ENCODE peak calls at places on chromosome 19, in seven cellular contexts. A is left ventricle myocardium inferior, Y is fibroblast of the aortic adventitia, M is WERI-Rb-1, E is aorta, D is fibroblast of mammary gland, H is upper lobe of left lung. Z is an unnamed sample.

GRCh38 chr19:54201980-54202379 is 1.3 kb downstream of the RPS9 start:
- DNase-seq in A (no peak), Y (no peak), M (no peak), E (peak), D (no peak), H (no peak), Z (no peak)

GRCh38 chr19:4352701-4353121 is 9.3 kb downstream of the MPND start:
- DNase-seq in A (no peak), Y (peak), M (peak), E (peak), D (peak), H (no peak), Z (no peak)

GRCh38 chr19:7924241-7924640 is 1.7 kb downstream of the CTXN1 start:
- DNase-seq in A (no peak), Y (no peak), M (no peak), E (no peak), D (no peak), H (no peak), Z (no peak)

GRCh38 chr19:50315773-50316448 is 13.3 kb downstream of the KCNC3 start:
- DNase-seq in A (no peak), Y (no peak), M (peak), E (peak), D (no peak), H (no peak), Z (no peak)

GRCh38 chr19:18263324-18264215 is 10.7 kb downstream of the IQCN start:
- DNase-seq in A (no peak), Y (no peak), M (no peak), E (no peak), D (no peak), H (no peak), Z (no peak)

GRCh38 chr19:47760632-47760999 is 15.3 kb downstream of the NOP53 start:
- DNase-seq in A (no peak), Y (no peak), M (no peak), E (no peak), D (no peak), H (no peak), Z (no peak)

GRCh38 chr19:48558018-48558684 is 6.2 kb downstream of the SULT2B1 start:
- DNase-seq in A (no peak), Y (peak), M (no peak), E (no peak), D (peak), H (peak), Z (peak)

GRCh38 chr19:37654525-37654832 is 786 bp downstream of the ZFP30 start:
- DNase-seq in A (no peak), Y (peak), M (no peak), E (no peak), D (peak), H (no peak), Z (no peak)

GRCh38 chr19:31152906-31153305 is 196.3 kb downstream of the TSHZ3 start:
- DNase-seq in A (no peak), Y (no peak), M (no peak), E (no peak), D (peak), H (no peak), Z (no peak)

GRCh38 chr19:18896421-18896841 is 473 bp upstream of the CERS1 start:
- DNase-seq in A (no peak), Y (no peak), M (no peak), E (no peak), D (no peak), H (no peak), Z (no peak)

GRCh38 chr19:56933014-56933705 is 92.6 kb upstream of the PEG3 start:
- DNase-seq in A (no peak), Y (no peak), M (no peak), E (no peak), D (no peak), H (no peak), Z (no peak)

GRCh38 chr19:13808856-13809255 is 13.6 kb downstream of the ZSWIM4 start:
- DNase-seq in A (no peak), Y (no peak), M (no peak), E (no peak), D (no peak), H (no peak), Z (no peak)

GRCh38 chr19:31568724-31569123 is 219.5 kb upstream of the TSHZ3 start:
- DNase-seq in A (no peak), Y (no peak), M (no peak), E (no peak), D (no peak), H (no peak), Z (no peak)

GRCh38 chr19:41619018-41619571 is 7.8 kb downstream of the CEACAM4 start:
- DNase-seq in A (no peak), Y (no peak), M (no peak), E (no peak), D (no peak), H (no peak), Z (no peak)

GRCh38 chr19:11346104-11346940 is at the start of the genes CCDC159 and TMEM205:
- DNase-seq in A (peak), Y (peak), M (peak), E (peak), D (peak), H (peak), Z (peak)

GRCh38 chr19:1862424-1863307 is 713 bp downstream of the KLF16 start:
- DNase-seq in A (no peak), Y (no peak), M (no peak), E (peak), D (no peak), H (no peak), Z (peak)

GRCh38 chr19:20388826-20389225 is 176.8 kb downstream of the ZNF737 start:
- DNase-seq in A (no peak), Y (no peak), M (no peak), E (no peak), D (no peak), H (no peak), Z (no peak)

GRCh38 chr19:14081797-14082674 is 3.5 kb downstream of the C19orf67 start:
- DNase-seq in A (peak), Y (no peak), M (peak), E (peak), D (peak), H (no peak), Z (peak)

GRCh38 chr19:47735131-47735530 is 10.2 kb upstream of the NOP53 start:
- DNase-seq in A (no peak), Y (no peak), M (no peak), E (no peak), D (no peak), H (no peak), Z (no peak)

GRCh38 chr19:32316034-32316433 is 29.4 kb upstream of the ZNF507 start:
- DNase-seq in A (no peak), Y (no peak), M (no peak), E (no peak), D (no peak), H (no peak), Z (no peak)

GRCh38 chr19:53172892-53173291 is 14.0 kb upstream of the ZNF347 start:
- DNase-seq in A (no peak), Y (peak), M (no peak), E (no peak), D (peak), H (no peak), Z (no peak)

GRCh38 chr19:27746691-27747380 is 1466.1 kb downstream of the UQCRFS1 start:
- DNase-seq in A (peak), Y (peak), M (peak), E (no peak), D (peak), H (no peak), Z (no peak)

GRCh38 chr19:29645911-29646310 is 19.4 kb upstream of the PLEKHF1 start:
- DNase-seq in A (peak), Y (peak), M (no peak), E (no peak), D (peak), H (no peak), Z (no peak)

GRCh38 chr19:43640424-43640757 is 741 bp upstream of the CADM4 start:
- DNase-seq in A (no peak), Y (no peak), M (no peak), E (no peak), D (no peak), H (no peak), Z (no peak)
- H3K4me3 ChIP-seq in A (peak), Y (peak), M (peak), E (no peak), D (no peak), H (no peak), Z (peak)

GRCh38 chr19:5557691-5558090 is 10.1 kb downstream of the TINCR start:
- DNase-seq in A (no peak), Y (no peak), M (no peak), E (no peak), D (no peak), H (no peak), Z (no peak)
- H3K4me3 ChIP-seq in A (no peak), Y (no peak), M (no peak), E (no peak), D (no peak), H (no peak), Z (no peak)

GRCh38 chr19:39506944-39507714 is 7.8 kb upstream of the SELENOV start:
- DNase-seq in A (no peak), Y (peak), M (peak), E (no peak), D (peak), H (no peak), Z (no peak)
- H3K4me3 ChIP-seq in A (peak), Y (peak), M (peak), E (peak), D (peak), H (no peak), Z (no peak)

DNA sequence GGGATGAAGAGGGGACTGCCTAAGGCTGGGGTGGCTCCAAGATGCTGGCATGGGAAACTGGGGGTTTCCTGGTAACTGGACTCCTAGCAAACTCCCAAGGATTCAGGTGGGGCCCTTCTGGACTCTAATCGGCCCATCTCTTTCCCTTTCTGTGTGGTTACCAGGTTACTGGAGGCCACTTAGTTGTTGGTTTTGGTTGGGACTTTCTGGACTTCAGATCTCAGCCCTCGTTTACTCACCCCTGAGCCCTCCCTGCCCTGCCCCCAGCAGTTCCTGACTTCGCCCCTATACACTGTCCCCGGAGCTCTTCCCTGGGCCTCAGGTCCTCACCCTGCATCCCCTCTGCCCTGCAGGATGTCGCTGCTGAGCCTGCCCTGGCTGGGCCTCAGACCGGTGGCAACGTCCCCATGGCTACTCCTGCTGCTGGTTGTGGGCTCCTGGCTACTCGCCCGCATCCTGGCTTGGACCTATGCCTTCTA is 328 bp downstream of the CYP4F12 start:
- DNase-seq in A (peak), Y (no peak), M (no peak), E (no peak), D (no peak), H (no peak), Z (no peak)
- H3K4me3 ChIP-seq in A (peak), Y (no peak), M (no peak), E (no peak), D (no peak), H (no peak), Z (no peak)

DNA sequence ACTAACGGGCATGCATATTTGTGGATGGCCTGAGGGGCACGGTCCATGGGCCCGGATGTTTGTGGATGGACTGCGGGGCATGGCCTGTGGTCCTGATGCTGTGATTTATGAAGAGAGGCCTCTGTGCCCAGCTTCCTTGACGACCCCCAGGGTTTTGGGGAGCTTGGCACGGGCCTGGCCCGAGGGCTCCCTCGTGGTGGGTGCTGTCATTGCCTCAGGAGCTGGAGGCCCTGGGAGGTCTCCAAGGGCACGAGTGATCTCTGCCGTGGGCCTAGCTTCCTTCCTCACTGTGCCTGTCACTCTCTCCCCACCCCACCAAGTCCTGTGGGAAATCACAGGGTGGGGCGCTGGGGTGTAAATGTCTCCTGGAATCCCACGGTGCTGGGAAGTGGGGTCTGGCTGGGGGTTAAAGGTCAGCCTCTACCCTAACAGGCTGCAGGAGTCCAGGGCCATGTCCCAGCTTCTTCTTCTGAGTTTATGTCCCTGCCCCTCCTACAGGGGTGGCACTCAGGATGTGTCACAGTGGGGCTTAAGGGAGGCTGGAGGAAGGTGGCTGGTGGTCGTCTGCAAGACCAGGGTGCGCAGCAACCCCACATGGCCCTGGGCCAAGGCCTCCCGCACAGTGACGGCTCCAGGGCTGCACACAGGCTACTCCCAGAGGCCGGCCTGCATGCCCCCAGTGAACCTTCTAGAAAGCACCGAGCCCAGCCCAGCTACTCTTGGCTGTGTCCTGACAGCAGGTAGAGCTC is 27.6 kb upstream of the RANBP3 start:
- DNase-seq in A (no peak), Y (no peak), M (no peak), E (no peak), D (no peak), H (no peak), Z (no peak)
- H3K4me3 ChIP-seq in A (no peak), Y (no peak), M (no peak), E (no peak), D (no peak), H (no peak), Z (no peak)

DNA sequence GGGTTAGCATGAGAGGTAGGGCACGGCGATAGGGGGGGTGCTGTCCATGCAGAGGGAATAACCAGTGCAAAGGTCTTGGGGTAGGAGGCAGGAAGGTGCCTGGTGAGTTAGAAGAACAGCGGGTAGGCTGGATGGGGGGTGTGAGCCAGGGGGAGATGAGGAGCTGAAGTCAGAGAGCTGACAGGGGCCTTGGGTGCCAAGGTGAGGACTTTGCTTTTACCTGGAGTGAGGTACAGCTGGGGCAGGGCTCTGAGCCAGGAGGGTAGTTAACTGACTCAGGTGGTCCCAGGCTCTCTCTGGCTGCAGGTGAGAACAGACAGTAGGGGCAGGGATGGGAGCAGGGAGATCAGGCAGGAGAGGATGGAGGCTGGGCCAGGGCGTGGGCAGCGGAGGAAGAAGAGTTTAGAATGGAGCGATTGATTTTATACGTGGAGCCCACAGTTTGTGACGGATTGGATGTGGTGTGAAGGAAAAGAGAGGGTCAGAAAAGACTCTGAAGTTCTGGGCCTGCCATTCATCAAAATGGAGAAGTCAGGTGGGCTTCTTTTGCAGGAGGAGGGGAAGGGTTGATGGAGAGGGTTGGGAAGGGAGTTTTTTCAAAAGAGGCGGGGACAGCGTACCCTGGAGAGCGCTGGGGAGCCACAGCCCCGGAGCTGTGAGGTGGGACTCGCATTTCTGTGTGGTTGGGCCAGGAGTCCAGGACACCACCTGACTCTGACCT is 1.2 kb upstream of the GRAMD1A start:
- DNase-seq in A (no peak), Y (no peak), M (peak), E (peak), D (no peak), H (no peak), Z (peak)
- H3K4me3 ChIP-seq in A (peak), Y (peak), M (peak), E (no peak), D (peak), H (no peak), Z (no peak)

GRCh38 chr19:6482343-6482686 is 728 bp upstream of the DENND1C start:
- DNase-seq in A (no peak), Y (no peak), M (no peak), E (no peak), D (no peak), H (no peak), Z (no peak)
- H3K4me3 ChIP-seq in A (no peak), Y (no peak), M (no peak), E (no peak), D (no peak), H (no peak), Z (no peak)

Z was measured in pancreas.